ENCODE peak calls at places on chromosome 19, in four cellular contexts. P is stimulated activated CD8-positive, alpha-beta memory T cell treated with anti-CD3 and anti-CD28 coated beads, Interleukin-4, amount 100 ng/mL, for 1 hour; B is iPS DF 19.7; U is thyroid gland. L is an unnamed sample.
A peak's percentile ranks its signal among the peaks of the same experiment; 100 is the strongest.

GRCh38 chr19:543912-544608 is at the start of gene GZMM:
- DNase-seq in P (peak; percentile 60), B (no peak), U (no peak), L (no peak)

GRCh38 chr19:41265376-41266153 is 1.4 kb downstream of the HNRNPUL1 start:
- DNase-seq in P (no peak), B (no peak), U (peak; percentile 13), L (no peak)

GRCh38 chr19:8635422-8635821 is 5.0 kb downstream of the NFILZ start:
- DNase-seq in P (no peak), B (no peak), U (no peak), L (no peak)

GRCh38 chr19:13864513-13865242 is 12.3 kb upstream of the NANOS3 start:
- DNase-seq in P (no peak), B (no peak), U (no peak), L (peak; percentile 19)

GRCh38 chr19:51000426-51000825 is 978 bp downstream of the KLK8 start:
- DNase-seq in P (no peak), B (no peak), U (no peak), L (no peak)

GRCh38 chr19:51029718-51030117 is 3.3 kb upstream of the KLK11 start:
- DNase-seq in P (no peak), B (no peak), U (no peak), L (no peak)

GRCh38 chr19:49855676-49856573 is 5.0 kb downstream of the PTOV1 start:
- DNase-seq in P (no peak), B (no peak), U (no peak), L (no peak)

GRCh38 chr19:11375143-11375948 is 880 bp downstream of the SWSAP1 start:
- DNase-seq in P (peak; percentile 44), B (no peak), U (peak; percentile 66), L (peak; percentile 83)

GRCh38 chr19:5801796-5802616 is 2.9 kb upstream of the NRTN start:
- DNase-seq in P (no peak), B (no peak), U (no peak), L (peak; percentile 7)

GRCh38 chr19:50387176-50387867 is 3.2 kb downstream of the POLD1 start:
- DNase-seq in P (no peak), B (no peak), U (no peak), L (no peak)

GRCh38 chr19:46731007-46731501 is 14.1 kb upstream of the PRKD2 start:
- DNase-seq in P (no peak), B (no peak), U (no peak), L (no peak)

GRCh38 chr19:47243364-47243775 is 12.4 kb upstream of the BBC3 start:
- DNase-seq in P (no peak), B (no peak), U (no peak), L (no peak)

GRCh38 chr19:33978286-33978685 is 181.6 kb downstream of the KCTD15 start:
- DNase-seq in P (no peak), B (no peak), U (no peak), L (no peak)

GRCh38 chr19:13803038-13803437 is 7.8 kb downstream of the ZSWIM4 start:
- DNase-seq in P (no peak), B (no peak), U (no peak), L (no peak)

GRCh38 chr19:12757544-12758274 is 6.1 kb downstream of the BEST2 start:
- DNase-seq in P (peak; percentile 30), B (no peak), U (peak; percentile 67), L (peak; percentile 76)

GRCh38 chr19:6738726-6739389 is 622 bp upstream of the TRIP10 start:
- DNase-seq in P (no peak), B (no peak), U (peak; percentile 37), L (no peak)

GRCh38 chr19:8085606-8086464 is 33.3 kb downstream of the CCL25 start:
- DNase-seq in P (no peak), B (no peak), U (no peak), L (no peak)

GRCh38 chr19:16571283-16571682 is 932 bp downstream of the SLC35E1 start:
- DNase-seq in P (no peak), B (no peak), U (no peak), L (no peak)

GRCh38 chr19:51687791-51688664 is 5.1 kb upstream of the SPACA6 start:
- DNase-seq in P (no peak), B (no peak), U (peak; percentile 55), L (peak; percentile 72)

GRCh38 chr19:7242601-7243258 is 51.5 kb downstream of the INSR start:
- DNase-seq in P (no peak), B (no peak), U (no peak), L (no peak)

GRCh38 chr19:39277598-39277997 is 9.4 kb downstream of the IFNL2 start:
- DNase-seq in P (no peak), B (no peak), U (no peak), L (no peak)